ENCODE peak calls at places on chromosomes 2 and 18, in nine cellular contexts. G is T-helper 17 cell; M is HTR-8/SVneo; C is iris pigment epithelial cell; K is esophagus squamous epithelium; L is astrocyte of the spinal cord; T is putamen; R is activated naive CD8-positive, alpha-beta T cell treated with anti-CD3 and anti-CD28 coated beads for 36 hours; B is HFFc6. O is an unnamed sample.

GRCh38 chr18:58850784-58851469 is 13.8 kb upstream of the ZNF532 start:
- DNase-seq in L (no peak), T (no peak), G (no peak), C (no peak), M (no peak), B (no peak), R (no peak), K (no peak), O (no peak)

GRCh38 chr18:37122877-37123276 is 293.9 kb downstream of the KIAA1328 start:
- DNase-seq in C (peak), M (no peak), L (peak), G (no peak), T (no peak), B (no peak), R (no peak), K (no peak), O (no peak)

GRCh38 chr2:5385596-5385995 is 306.6 kb upstream of the SOX11 start:
- DNase-seq in R (no peak), T (no peak), G (no peak), C (no peak), L (no peak), B (no peak), K (no peak), M (no peak), O (no peak)

GRCh38 chr2:140643761-140644187 is 1487.0 kb downstream of the LRP1B start:
- DNase-seq in C (peak), G (no peak), B (no peak), T (no peak), M (peak), K (no peak), L (peak), R (no peak), O (peak)

GRCh38 chr2:49426991-49427390 is 272.7 kb upstream of the FSHR start:
- DNase-seq in T (no peak), K (no peak), L (no peak), G (no peak), C (no peak), R (no peak), M (no peak), B (no peak), O (no peak)

GRCh38 chr18:74351354-74351753 is 35.7 kb downstream of the C18orf63 start:
- DNase-seq in L (peak), K (no peak), M (no peak), R (no peak), G (no peak), T (no peak), B (peak), C (peak), O (peak)

GRCh38 chr18:6543330-6543908 is 128.7 kb upstream of the L3MBTL4 start:
- DNase-seq in B (peak), M (peak), K (no peak), R (no peak), T (peak), G (no peak), L (peak), C (peak), O (peak)

GRCh38 chr2:63440612-63441011 is 147.7 kb downstream of the WDPCP start:
- DNase-seq in T (no peak), K (no peak), R (no peak), B (no peak), G (no peak), L (no peak), C (peak), M (no peak), O (peak)

GRCh38 chr2:239594772-239595608 is 194.2 kb upstream of the HDAC4 start:
- DNase-seq in B (no peak), M (no peak), R (no peak), K (no peak), L (no peak), C (no peak), T (no peak), G (no peak), O (no peak)

GRCh38 chr18:48815182-48815520 is 135.6 kb downstream of the SMAD7 start:
- DNase-seq in B (no peak), M (no peak), C (no peak), G (no peak), K (no peak), T (no peak), R (no peak), L (no peak), O (no peak)

GRCh38 chr18:49072524-49072934 is 121.8 kb upstream of the SMAD7 start:
- DNase-seq in R (no peak), K (no peak), T (no peak), M (no peak), C (no peak), L (no peak), G (no peak), B (no peak), O (no peak)

GRCh38 chr2:70936165-70936978 is 672 bp downstream of the ATP6V1B1 start:
- DNase-seq in K (no peak), C (no peak), R (no peak), B (no peak), T (no peak), L (no peak), G (no peak), M (no peak), O (no peak)

GRCh38 chr2:126894585-126895182 is 4.0 kb upstream of the TEX51 start:
- DNase-seq in B (no peak), G (no peak), L (no peak), M (no peak), T (no peak), R (no peak), C (no peak), K (no peak), O (no peak)

GRCh38 chr2:174332607-174333001 is 2.1 kb upstream of the SP9 start:
- DNase-seq in T (no peak), G (no peak), R (no peak), L (no peak), M (peak), B (no peak), C (no peak), K (no peak), O (no peak)

GRCh38 chr2:232885264-232885961 is 15.3 kb downstream of the SNORC start:
- DNase-seq in K (no peak), L (no peak), B (no peak), C (no peak), T (no peak), R (no peak), M (no peak), G (no peak), O (peak)

GRCh38 chr2:129274038-129274415 is 705.4 kb upstream of the RAB6C start:
- DNase-seq in L (no peak), M (no peak), R (no peak), B (no peak), K (no peak), G (no peak), T (no peak), C (no peak), O (no peak)

GRCh38 chr2:152189622-152190495 is 14.3 kb upstream of the STAM2 start:
- DNase-seq in L (peak), R (no peak), G (no peak), C (peak), K (no peak), M (peak), B (peak), T (peak), O (peak)

O was measured in epithelial cell of esophagus.